ENCODE peak calls at places on chromosomes 4 and X, in nine cellular contexts. U is endodermal cell; N is CD8-positive, alpha-beta T cell; Y is astrocyte; T is thoracic aorta; L is RWPE1; F is cardiac muscle cell; S is A549; R is dorsolateral prefrontal cortex. B is an unnamed sample.

GRCh38 chr4:136369073-136369472 is 1163.2 kb downstream of the PCDH18 start:
- DNase-seq in U (no peak), N (no peak), Y (peak; percentile 69), T (no peak), L (no peak), F (no peak), S (no peak), R (no peak), B (no peak)

GRCh38 chr4:64341711-64342110 is 67.5 kb downstream of the TECRL start:
- DNase-seq in U (no peak), N (no peak), Y (no peak), T (no peak), L (no peak), F (peak; percentile 89), S (no peak), R (peak; percentile 53), B (peak; percentile 15)

GRCh38 chrX:7067266-7067665 is 80.2 kb upstream of the STS start:
- DNase-seq in U (no peak), N (no peak), Y (no peak), T (no peak), L (no peak), F (no peak), S (no peak), R (no peak), B (no peak)

GRCh38 chrX:151801980-151802379 is 67.4 kb downstream of the CNGA2 start:
- DNase-seq in U (no peak), N (no peak), Y (no peak), T (no peak), L (no peak), F (no peak), S (peak; percentile 21), R (no peak), B (peak; percentile 18)

GRCh38 chr4:85929926-85930325 is 429.9 kb downstream of the MAPK10 start:
- DNase-seq in U (peak; percentile 65), N (no peak), Y (no peak), T (no peak), L (no peak), F (peak; percentile 23), S (no peak), R (no peak), B (no peak)

GRCh38 chr4:112523008-112523440 is 7.0 kb upstream of the NEUROG2 start:
- DNase-seq in U (peak; percentile 88), N (no peak), Y (peak; percentile 24), T (no peak), L (no peak), F (peak; percentile 68), S (no peak), R (no peak), B (peak; percentile 58)

GRCh38 chrX:15334561-15334960 is 762 bp downstream of the PIGA start:
- DNase-seq in U (no peak), N (no peak), Y (peak; percentile 19), T (no peak), L (peak; percentile 34), F (no peak), S (no peak), R (no peak), B (no peak)

GRCh38 chrX:119236599-119237525 is 777 bp downstream of the PGRMC1 start:
- DNase-seq in U (peak; percentile 44), N (no peak), Y (peak; percentile 78), T (no peak), L (peak; percentile 9), F (peak; percentile 59), S (no peak), R (peak; percentile 46), B (peak; percentile 33)

DNA sequence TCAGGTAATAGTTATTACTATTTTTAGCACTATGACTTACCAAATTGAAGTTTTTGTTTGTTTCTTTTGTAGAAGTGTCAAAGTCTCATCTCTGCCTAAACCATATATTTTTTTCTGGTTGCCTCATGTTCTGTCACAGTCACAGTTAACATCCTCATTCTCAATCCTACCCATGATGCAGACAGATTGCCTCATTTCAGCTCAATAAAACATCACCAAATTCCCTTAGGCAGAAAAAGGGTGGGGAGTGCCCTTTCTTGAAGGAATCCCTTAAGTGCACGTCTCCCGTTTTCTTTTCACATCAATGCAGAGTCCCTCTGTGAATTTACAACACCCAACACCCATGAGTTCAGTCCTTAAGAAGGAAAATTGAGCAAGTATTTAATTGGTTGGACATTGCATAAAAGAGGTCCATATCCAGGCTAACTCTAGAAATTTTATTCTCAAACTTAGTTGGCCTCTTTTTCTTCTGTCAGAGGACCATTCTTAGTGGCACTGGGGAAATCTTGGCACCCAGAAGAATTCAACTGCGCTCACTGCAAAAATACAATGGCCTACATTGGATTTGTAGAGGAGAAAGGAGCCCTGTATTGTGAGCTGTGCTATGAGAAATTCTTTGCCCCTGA is 103.7 kb upstream of the BMPR1B start:
- DNase-seq in U (no peak), N (no peak), Y (no peak), T (no peak), L (no peak), F (no peak), S (peak; percentile 24), R (no peak), B (no peak)
- H3K27ac ChIP-seq in U (no peak overlapping the region), N (no peak overlapping the region), Y (no peak overlapping the region), T (peak overlapping the region; percentile 18), L (no peak overlapping the region), F (peak overlapping the region; percentile 25), S (peak overlapping the region; percentile 92), R (no peak overlapping the region), B (no peak overlapping the region)

GRCh38 chr4:182929296-182929695 is 12.1 kb upstream of the DCTD start:
- DNase-seq in U (no peak), N (no peak), Y (peak; percentile 94), T (no peak), L (no peak), F (no peak), S (no peak), R (no peak), B (no peak)

GRCh38 chr4:182925298-182925738 is 8.1 kb upstream of the DCTD start:
- DNase-seq in U (peak; percentile 94), N (peak; percentile 27), Y (peak; percentile 75), T (no peak), L (peak; percentile 24), F (peak; percentile 75), S (peak; percentile 27), R (peak; percentile 62), B (peak; percentile 94)

GRCh38 chr4:182927505-182927904 is 10.3 kb upstream of the DCTD start:
- DNase-seq in U (no peak), N (no peak), Y (no peak), T (no peak), L (no peak), F (no peak), S (no peak), R (no peak), B (no peak)

GRCh38 chr4:182924497-182924896 is 7.3 kb upstream of the DCTD start:
- DNase-seq in U (no peak), N (no peak), Y (peak; percentile 67), T (no peak), L (no peak), F (no peak), S (no peak), R (no peak), B (no peak)

DNA sequence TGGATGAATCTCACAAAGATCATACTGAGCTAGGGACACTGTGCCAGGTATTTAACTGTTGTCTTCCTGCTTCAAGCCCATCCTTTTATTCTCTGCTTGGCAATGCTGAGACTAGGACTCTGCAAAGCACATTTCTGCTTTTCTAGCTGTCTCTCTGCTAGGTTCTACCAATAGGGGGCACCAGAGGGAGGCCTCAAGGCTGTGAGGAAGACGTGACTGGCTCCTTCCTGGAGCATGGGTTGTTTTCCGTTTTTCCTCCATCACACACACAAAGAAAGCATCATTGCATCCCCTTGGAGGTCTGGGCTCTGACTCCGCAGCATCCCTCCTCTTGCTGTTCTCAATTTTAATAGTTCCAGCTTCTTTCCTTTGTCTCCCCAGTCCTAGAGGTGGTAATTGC is 10.9 kb upstream of the DCTD start:
- DNase-seq in U (peak; percentile 74), N (no peak), Y (no peak), T (no peak), L (no peak), F (no peak), S (no peak), R (no peak), B (no peak)
- TF ChIP-seq CTCF in U (peak; percentile 70), N (no peak), Y (peak; percentile 16), T (no peak), L (no peak), F (peak; percentile 27), S (no peak), R (no peak), B (peak; percentile 59)

GRCh38 chr4:76779740-76780459 is 118.0 kb downstream of the SOWAHB start:
- DNase-seq in U (peak; percentile 24), N (no peak), Y (peak; percentile 63), T (no peak), L (no peak), F (no peak), S (no peak), R (no peak), B (no peak)

GRCh38 chr4:76782837-76783236 is 115.1 kb downstream of the SOWAHB start:
- DNase-seq in U (no peak), N (no peak), Y (peak; percentile 89), T (no peak), L (peak; percentile 49), F (no peak), S (no peak), R (no peak), B (no peak)

GRCh38 chr4:76783836-76784235 is 114.1 kb downstream of the SOWAHB start:
- DNase-seq in U (no peak), N (no peak), Y (peak; percentile 34), T (no peak), L (no peak), F (no peak), S (no peak), R (no peak), B (no peak)

GRCh38 chr4:76780781-76781697 is 116.9 kb downstream of the SOWAHB start:
- DNase-seq in U (peak; percentile 24), N (no peak), Y (no peak), T (no peak), L (no peak), F (no peak), S (no peak), R (no peak), B (no peak)

GRCh38 chr4:76781698-76782595 is 116.0 kb downstream of the SOWAHB start:
- DNase-seq in U (peak; percentile 63), N (no peak), Y (peak; percentile 99), T (no peak), L (peak; percentile 93), F (no peak), S (no peak), R (no peak), B (no peak)
- H3K27ac ChIP-seq in U (peak overlapping the region; percentile 22), N (no peak overlapping the region), Y (peak overlapping the region; percentile 95), T (peak overlapping the region; percentile 40), L (peak overlapping the region; percentile 53), F (no peak overlapping the region), S (peak overlapping the region; percentile 68), R (no peak overlapping the region), B (no peak overlapping the region)

GRCh38 chr4:187996502-187997177 is 1.1 kb downstream of the ZFP42 start:
- DNase-seq in U (peak; percentile 90), N (no peak), Y (no peak), T (no peak), L (no peak), F (no peak), S (no peak), R (no peak), B (no peak)

GRCh38 chr4:187999406-187999932 is 3.9 kb downstream of the ZFP42 start:
- DNase-seq in U (no peak), N (no peak), Y (no peak), T (no peak), L (peak; percentile 28), F (no peak), S (no peak), R (no peak), B (no peak)

GRCh38 chr4:187995322-187996207 is at the start of gene ZFP42:
- DNase-seq in U (peak; percentile 94), N (no peak), Y (no peak), T (no peak), L (no peak), F (no peak), S (no peak), R (no peak), B (no peak)

GRCh38 chr4:187992971-187993370 is 2.6 kb upstream of the ZFP42 start:
- DNase-seq in U (peak; percentile 81), N (no peak), Y (no peak), T (no peak), L (no peak), F (no peak), S (no peak), R (no peak), B (no peak)

DNA sequence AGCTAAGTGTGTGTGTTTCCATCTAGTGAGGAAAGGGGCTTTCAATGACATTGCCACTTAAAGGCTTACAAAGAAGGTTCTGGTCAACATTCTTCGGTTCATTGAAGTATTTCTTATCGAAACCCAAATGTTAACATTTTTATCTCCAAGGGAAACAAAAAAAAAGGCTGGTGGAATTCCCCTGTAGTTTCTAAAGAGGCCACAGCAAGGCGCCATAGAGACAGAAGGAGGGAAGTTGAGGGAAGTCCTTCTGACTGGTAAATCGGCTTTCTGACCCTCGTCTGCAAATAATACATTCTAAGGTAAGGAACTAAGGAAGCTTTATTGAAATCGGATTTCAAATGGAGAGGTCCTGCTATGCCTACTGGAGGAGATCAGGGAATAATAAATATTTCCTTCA is 1.7 kb upstream of the ZFP42 start:
- DNase-seq in U (peak; percentile 88), N (no peak), Y (no peak), T (no peak), L (no peak), F (peak; percentile 12), S (no peak), R (no peak), B (no peak)
- TF ChIP-seq CTCF in U (peak; percentile 81), N (no peak), Y (no peak), T (no peak), L (no peak), F (peak; percentile 22), S (no peak), R (no peak), B (peak; percentile 27)